ENCODE peak calls at places on chromosome 21, in nine cellular contexts. H is colonic mucosa, R is brain microvascular endothelial cell, Y is upper lobe of right lung, V is psoas muscle, F is SK-N-SH, W is right cardiac atrium, E is hepatocyte, G is Peyer's patch. A is an unnamed sample.

GRCh38 chr21:24093032-24093431 is 1514.2 kb downstream of the MRPL39 start:
- DNase-seq in V (no peak), H (no peak), R (no peak), E (no peak), Y (no peak), F (no peak), G (no peak), W (no peak), A (no peak)

GRCh38 chr21:35372201-35372600 is 323.1 kb upstream of the RUNX1 start:
- DNase-seq in Y (no peak), G (no peak), H (no peak), V (no peak), W (no peak), F (no peak), E (no peak), R (no peak), A (no peak)

GRCh38 chr21:33699277-33699676 is 57.0 kb downstream of the ITSN1 start:
- DNase-seq in H (no peak), Y (no peak), R (no peak), W (peak), V (no peak), G (no peak), F (no peak), E (no peak), A (no peak)

GRCh38 chr21:31108969-31109368 is 70.7 kb upstream of the KRTAP19-8 start:
- DNase-seq in G (no peak), W (no peak), V (no peak), R (no peak), F (peak), Y (no peak), E (no peak), H (no peak), A (no peak)

GRCh38 chr21:22890656-22891055 is 1892.4 kb downstream of the NCAM2 start:
- DNase-seq in H (no peak), F (no peak), R (no peak), G (no peak), V (no peak), E (no peak), W (no peak), Y (no peak), A (no peak)

GRCh38 chr21:31618696-31619430 is 40.6 kb upstream of the SOD1 start:
- DNase-seq in V (no peak), G (no peak), Y (no peak), E (no peak), H (no peak), F (no peak), W (no peak), R (no peak), A (no peak)

GRCh38 chr21:33123396-33124120 is 53.6 kb downstream of the OLIG1 start:
- DNase-seq in V (no peak), H (no peak), F (no peak), R (no peak), G (no peak), Y (no peak), W (no peak), E (no peak), A (no peak)

GRCh38 chr21:34869541-34869940 is 179.6 kb downstream of the RUNX1 start:
- DNase-seq in F (no peak), E (no peak), Y (no peak), W (no peak), V (no peak), G (no peak), H (no peak), R (no peak), A (no peak)

GRCh38 chr21:33230518-33231324 is 983 bp downstream of the IFNAR2 start:
- DNase-seq in R (peak), G (peak), H (peak), V (peak), Y (peak), E (peak), F (peak), W (peak), A (peak)

GRCh38 chr21:35150562-35151226 is 101.6 kb upstream of the RUNX1 start:
- DNase-seq in R (no peak), G (no peak), V (no peak), W (no peak), Y (no peak), E (no peak), F (no peak), H (no peak), A (no peak)

GRCh38 chr21:28442624-28443023 is 550.1 kb downstream of the LTN1 start:
- DNase-seq in Y (no peak), V (no peak), F (no peak), W (no peak), R (peak), G (no peak), E (no peak), H (no peak), A (no peak)

GRCh38 chr21:44763050-44763378 is 38.6 kb downstream of the UBE2G2 start:
- DNase-seq in R (no peak), G (no peak), Y (no peak), H (no peak), E (no peak), F (no peak), V (no peak), W (no peak), A (no peak)

GRCh38 chr21:18354947-18355346 is 48.6 kb downstream of the TMPRSS15 start:
- DNase-seq in V (no peak), R (no peak), W (no peak), F (no peak), H (no peak), G (no peak), Y (no peak), E (no peak), A (no peak)

GRCh38 chr21:35796834-35797233 is 263.5 kb downstream of the SETD4 start:
- DNase-seq in Y (no peak), G (no peak), V (no peak), H (no peak), F (no peak), W (no peak), R (no peak), E (no peak), A (no peak)

GRCh38 chr21:33228455-33228854 is 1.3 kb upstream of the IFNAR2 start:
- DNase-seq in G (no peak), F (no peak), R (no peak), W (no peak), V (no peak), Y (no peak), E (no peak), H (no peak), A (no peak)

GRCh38 chr21:15421947-15422346 is 307.8 kb upstream of the USP25 start:
- DNase-seq in R (no peak), Y (no peak), G (no peak), E (no peak), H (no peak), W (no peak), F (no peak), V (no peak), A (no peak)

GRCh38 chr21:15425049-15425448 is 304.7 kb upstream of the USP25 start:
- DNase-seq in H (no peak), Y (no peak), V (no peak), R (no peak), G (no peak), W (no peak), F (no peak), E (no peak), A (no peak)

GRCh38 chr21:15422761-15423160 is 307.0 kb upstream of the USP25 start:
- DNase-seq in V (no peak), E (no peak), H (no peak), G (no peak), W (no peak), F (no peak), R (peak), Y (no peak), A (no peak)

GRCh38 chr21:15423676-15424445 is 305.9 kb upstream of the USP25 start:
- DNase-seq in E (no peak), H (no peak), Y (no peak), F (no peak), R (no peak), W (no peak), G (no peak), V (no peak), A (no peak)

GRCh38 chr21:15421521-15421920 is 308.3 kb upstream of the USP25 start:
- DNase-seq in R (no peak), G (no peak), E (no peak), F (no peak), W (no peak), Y (no peak), H (no peak), V (no peak), A (no peak)
- H3K27ac ChIP-seq in R (no peak), G (no peak), E (no peak), F (no peak), W (no peak), Y (no peak), H (no peak), V (no peak), A (no peak)

GRCh38 chr21:41761211-41762181 is 5.4 kb downstream of the RIPK4 start:
- DNase-seq in R (no peak), G (no peak), Y (peak), V (peak), W (peak), F (no peak), H (no peak), E (peak), A (no peak)
- H3K27ac ChIP-seq in R (no peak), G (no peak), Y (peak), V (no peak), W (no peak), F (no peak), H (no peak), E (peak), A (no peak)

GRCh38 chr21:42220138-42220701 is 1.3 kb downstream of the ABCG1 start:
- DNase-seq in G (peak), R (peak), Y (no peak), W (peak), E (peak), V (peak), H (peak), F (peak), A (peak)
- H3K27ac ChIP-seq in G (peak), R (peak), Y (peak), W (peak), E (peak), V (peak), H (peak), F (peak), A (peak)

DNA sequence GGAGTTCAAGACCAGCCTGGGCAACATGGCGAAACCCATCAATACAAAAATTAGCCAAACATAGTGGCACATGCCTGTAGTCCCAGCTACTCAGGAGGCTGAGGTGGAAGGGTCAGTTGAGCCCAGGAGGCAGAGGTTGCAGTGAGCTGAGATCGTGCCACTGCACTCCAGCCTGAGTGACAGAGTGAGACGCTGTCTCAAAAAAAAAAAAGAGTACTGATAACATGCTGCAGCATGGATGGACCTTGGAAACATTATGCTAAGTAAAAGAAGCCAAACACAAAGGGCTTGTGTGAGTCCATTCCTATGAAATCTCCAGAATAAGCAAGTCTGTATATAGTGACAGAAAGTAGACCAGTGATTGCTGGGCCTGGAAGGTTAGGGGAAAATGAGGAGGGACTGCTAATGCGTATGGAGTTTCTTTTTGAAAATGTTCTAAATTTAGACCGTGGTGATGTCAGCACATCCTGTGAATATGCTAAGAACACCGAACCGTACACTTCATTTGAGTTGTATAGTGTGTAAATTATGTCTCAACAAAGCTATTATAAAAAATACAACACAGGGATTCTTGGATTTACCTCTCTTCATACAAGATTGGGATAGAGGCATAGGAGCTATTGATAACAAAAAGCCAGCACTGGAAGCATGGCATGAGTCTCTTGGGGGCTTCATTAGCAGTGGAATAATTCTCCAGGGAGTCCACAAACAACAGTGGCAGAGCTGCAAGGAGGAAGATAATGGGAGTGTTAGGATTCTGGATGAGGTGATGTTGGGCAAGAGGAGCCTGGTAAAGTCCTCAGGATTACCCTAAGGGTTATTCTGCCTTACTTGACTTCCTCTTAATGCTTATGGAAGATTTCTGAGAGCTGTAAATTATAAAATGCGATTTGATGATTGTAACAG is 73.5 kb downstream of the TTC3 start:
- DNase-seq in F (no peak), R (peak), V (no peak), W (no peak), E (no peak), H (no peak), Y (no peak), G (no peak), A (no peak)
- H3K27ac ChIP-seq in F (no peak), R (no peak), V (peak), W (peak), E (no peak), H (no peak), Y (no peak), G (no peak), A (no peak)

GRCh38 chr21:21074305-21074704 is 76.1 kb downstream of the NCAM2 start:
- DNase-seq in F (no peak), Y (no peak), G (no peak), R (no peak), V (no peak), H (no peak), E (no peak), W (no peak), A (no peak)
- H3K27ac ChIP-seq in F (no peak), Y (no peak), G (no peak), R (no peak), V (no peak), H (no peak), E (no peak), W (no peak), A (no peak)

DNA sequence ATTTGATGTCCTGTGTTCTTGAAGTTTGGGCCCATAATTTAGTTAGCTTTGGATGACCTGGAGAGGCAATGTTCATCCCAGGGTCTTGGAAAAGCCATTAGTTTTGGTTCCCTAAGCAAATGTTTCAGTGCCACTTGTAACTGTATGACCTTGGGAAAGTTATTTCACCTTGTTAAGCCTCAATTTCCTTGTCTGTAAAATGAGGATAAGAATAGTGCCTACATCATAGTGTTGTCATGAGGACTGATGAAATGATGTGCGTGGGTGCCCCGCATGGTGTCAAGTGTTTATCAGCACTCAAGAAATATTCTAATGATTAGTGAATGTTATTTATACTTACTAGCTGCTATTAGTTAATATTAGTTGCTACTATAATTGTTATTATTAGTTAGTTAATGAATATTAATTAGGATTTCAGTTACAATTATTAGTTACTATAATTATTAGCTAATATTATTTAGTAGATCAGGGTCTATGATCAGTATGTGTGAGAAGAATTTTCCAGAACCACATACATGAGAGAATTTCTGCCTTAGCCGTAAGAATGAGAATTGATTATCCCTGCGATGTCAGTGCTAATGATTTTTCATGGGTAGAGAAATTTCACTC is 1.9 kb downstream of the SH3BGR start:
- DNase-seq in H (no peak), E (no peak), V (no peak), R (no peak), W (no peak), F (no peak), G (no peak), Y (no peak), A (no peak)
- H3K27ac ChIP-seq in H (no peak), E (no peak), V (peak), R (no peak), W (no peak), F (no peak), G (no peak), Y (no peak), A (no peak)

DNA sequence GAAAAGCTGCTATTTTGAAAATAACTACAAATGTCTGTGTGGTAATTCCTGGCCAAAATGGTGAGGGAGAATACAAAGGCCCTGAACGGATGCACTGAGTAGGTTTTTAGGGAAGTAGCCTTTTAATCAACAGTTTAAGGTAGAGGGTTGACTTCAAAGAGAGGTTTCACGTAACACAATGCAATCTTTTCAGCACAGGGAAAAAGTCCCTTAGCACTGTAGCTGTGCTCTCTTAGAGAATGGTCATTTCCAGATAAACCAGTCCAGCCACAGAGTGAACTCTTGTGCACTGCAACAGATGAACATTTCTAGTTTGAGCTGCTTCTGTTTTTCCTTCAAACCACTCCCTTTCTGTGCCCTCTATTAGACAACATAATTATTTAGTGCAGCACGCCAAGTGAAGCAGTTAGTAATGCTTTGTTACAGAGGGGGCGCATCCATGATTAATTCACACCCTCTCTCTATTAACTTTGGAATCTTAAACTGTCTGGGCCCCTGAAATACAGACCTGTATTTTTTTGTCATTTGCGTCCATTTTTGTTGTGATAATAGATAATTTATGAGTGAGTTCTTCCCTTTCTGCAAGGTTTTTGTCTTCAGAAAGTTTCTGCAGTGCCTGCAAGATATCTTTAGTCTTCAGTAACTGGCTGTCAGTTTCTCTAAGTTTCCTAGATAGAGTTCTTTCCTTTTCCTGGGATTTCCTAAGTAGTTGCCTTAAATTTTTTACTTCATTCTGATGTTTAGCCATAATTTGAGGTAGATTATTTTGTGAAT is 22.9 kb downstream of the LCA5L start:
- DNase-seq in R (no peak), H (no peak), W (no peak), Y (no peak), V (no peak), G (no peak), F (no peak), E (no peak), A (no peak)
- H3K27ac ChIP-seq in R (no peak), H (no peak), W (no peak), Y (no peak), V (no peak), G (no peak), F (no peak), E (no peak), A (peak)

DNA sequence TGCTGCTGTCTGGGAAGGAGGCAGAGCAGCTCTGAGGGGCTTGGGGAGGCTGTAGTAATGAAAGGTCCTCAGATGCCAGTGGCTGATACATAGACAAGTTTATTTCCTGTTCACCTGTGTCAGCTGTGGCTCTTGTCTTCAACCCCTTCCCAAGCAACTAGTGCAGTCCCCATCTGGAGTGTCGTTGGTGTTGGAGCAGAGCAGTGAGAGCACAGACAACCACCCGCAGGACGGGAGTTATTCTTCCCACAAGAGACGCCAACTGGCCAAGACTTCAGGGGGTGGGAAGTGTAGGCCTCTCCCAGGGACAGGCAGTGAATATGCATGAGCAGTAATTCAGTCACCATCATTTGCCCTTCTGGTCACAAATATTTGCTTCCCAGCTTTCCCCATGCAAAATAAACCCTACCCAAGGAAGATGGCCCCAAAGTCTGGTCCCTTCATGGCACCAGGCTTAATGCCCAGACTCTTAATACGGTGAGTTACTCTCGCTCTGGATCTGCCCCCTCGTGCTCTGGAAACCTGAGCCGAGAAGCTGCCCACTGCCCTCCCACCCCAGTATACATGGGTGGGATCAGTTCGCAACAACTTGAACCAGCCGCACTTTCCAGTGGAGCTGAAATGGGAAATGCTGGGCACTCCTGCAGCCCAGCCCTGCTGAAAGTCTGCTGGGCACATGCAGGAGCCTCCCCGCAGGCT is 153.5 kb upstream of the COL6A1 start:
- DNase-seq in H (no peak), F (no peak), E (no peak), W (no peak), G (no peak), Y (no peak), R (no peak), V (no peak), A (no peak)
- H3K27ac ChIP-seq in H (no peak), F (no peak), E (no peak), W (no peak), G (no peak), Y (no peak), R (no peak), V (no peak), A (no peak)